ENCODE peak calls at places on chromosomes 12 and 14, in five cellular contexts. Z is psoas muscle, A is kidney, O is A549, X is substantia nigra. T is an unnamed sample.

GRCh38 chr14:92627707-92628215 is 114.2 kb downstream of the RIN3 start:
- DNase-seq in O (no peak), X (no peak), A (no peak), Z (no peak), T (no peak)

GRCh38 chr12:23830210-23830609 is 119.3 kb downstream of the SOX5 start:
- DNase-seq in A (no peak), O (no peak), Z (no peak), X (no peak), T (no peak)

GRCh38 chr14:35215110-35215872 is 76.9 kb upstream of the PSMA6 start:
- DNase-seq in O (peak; percentile 69), A (no peak), Z (no peak), X (no peak), T (no peak)

GRCh38 chr14:64217318-64217717 is 76.9 kb downstream of the ESR2 start:
- DNase-seq in A (no peak), X (no peak), Z (no peak), O (no peak), T (no peak)

GRCh38 chr12:130870442-130871285 is 1.2 kb upstream of the RAN start:
- DNase-seq in O (peak; percentile 98), X (peak; percentile 70), A (peak; percentile 86), Z (peak; percentile 75), T (peak; percentile 60)

GRCh38 chr12:115199831-115200230 is 515.9 kb upstream of the TBX3 start:
- DNase-seq in X (no peak), Z (no peak), O (no peak), A (no peak), T (no peak)

GRCh38 chr12:15364221-15365170 is 42.2 kb downstream of the PTPRO start:
- DNase-seq in Z (no peak), O (no peak), A (no peak), X (no peak), T (no peak)

GRCh38 chr14:32818576-32818975 is 120.1 kb upstream of the NPAS3 start:
- DNase-seq in X (no peak), Z (no peak), O (no peak), A (no peak), T (no peak)

GRCh38 chr12:113103756-113104450 is 31.7 kb downstream of the RASAL1 start:
- DNase-seq in X (no peak), A (peak; percentile 76), O (peak; percentile 36), Z (no peak), T (no peak)

DNA sequence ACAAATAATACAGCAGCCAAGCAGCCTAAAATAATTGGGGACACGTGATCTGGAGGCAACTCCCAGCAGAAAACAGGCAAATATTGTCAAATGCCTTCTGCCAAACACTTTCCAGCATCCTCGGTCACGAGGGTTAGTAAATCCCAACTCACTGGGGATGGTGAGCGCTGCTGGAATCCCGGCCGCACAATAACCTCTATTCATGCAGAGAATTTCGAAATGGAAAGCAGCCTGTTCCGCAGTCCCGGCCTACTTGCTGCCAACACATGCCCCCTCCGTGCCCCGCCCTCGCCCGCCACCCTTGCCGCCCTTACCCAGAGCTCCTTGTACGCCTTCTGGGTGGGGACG is 62.2 kb downstream of the RFX4 start:
- DNase-seq in Z (peak; percentile 21), O (no peak), A (no peak), X (peak; percentile 92), T (peak; percentile 81)
- H3K27ac ChIP-seq in Z (no peak overlapping the region), O (no peak overlapping the region), A (no peak overlapping the region), X (peak overlapping the region; percentile 87), T (no peak overlapping the region)

GRCh38 chr12:79596719-79597350 is 93.9 kb downstream of the PAWR start:
- DNase-seq in A (no peak), Z (no peak), X (no peak), O (no peak), T (no peak)

GRCh38 chr12:79597910-79598309 is 92.9 kb downstream of the PAWR start:
- DNase-seq in O (no peak), X (no peak), Z (no peak), A (no peak), T (no peak)

DNA sequence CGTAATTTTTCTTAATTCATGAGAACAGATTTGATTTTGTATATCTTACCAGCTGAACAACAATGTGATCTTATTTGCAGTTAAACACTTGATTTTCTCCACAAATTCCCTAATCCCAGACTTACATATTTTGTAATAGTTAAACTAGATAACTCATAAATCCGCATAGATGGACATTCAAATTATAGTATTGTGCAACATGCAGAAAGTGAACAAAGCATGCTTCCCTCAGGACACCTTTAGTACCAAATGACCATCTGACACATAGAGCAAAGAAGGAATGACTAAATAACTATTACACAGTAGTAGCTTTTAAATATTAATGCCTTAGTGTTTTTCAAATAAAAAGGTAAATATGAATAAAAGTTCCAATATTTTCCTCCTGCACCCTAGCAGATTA is 88.9 kb downstream of the PAWR start:
- DNase-seq in Z (no peak), O (no peak), X (no peak), A (no peak), T (no peak)
- H3K27ac ChIP-seq in Z (no peak overlapping the region), O (no peak overlapping the region), X (no peak overlapping the region), A (no peak overlapping the region), T (no peak overlapping the region)

DNA sequence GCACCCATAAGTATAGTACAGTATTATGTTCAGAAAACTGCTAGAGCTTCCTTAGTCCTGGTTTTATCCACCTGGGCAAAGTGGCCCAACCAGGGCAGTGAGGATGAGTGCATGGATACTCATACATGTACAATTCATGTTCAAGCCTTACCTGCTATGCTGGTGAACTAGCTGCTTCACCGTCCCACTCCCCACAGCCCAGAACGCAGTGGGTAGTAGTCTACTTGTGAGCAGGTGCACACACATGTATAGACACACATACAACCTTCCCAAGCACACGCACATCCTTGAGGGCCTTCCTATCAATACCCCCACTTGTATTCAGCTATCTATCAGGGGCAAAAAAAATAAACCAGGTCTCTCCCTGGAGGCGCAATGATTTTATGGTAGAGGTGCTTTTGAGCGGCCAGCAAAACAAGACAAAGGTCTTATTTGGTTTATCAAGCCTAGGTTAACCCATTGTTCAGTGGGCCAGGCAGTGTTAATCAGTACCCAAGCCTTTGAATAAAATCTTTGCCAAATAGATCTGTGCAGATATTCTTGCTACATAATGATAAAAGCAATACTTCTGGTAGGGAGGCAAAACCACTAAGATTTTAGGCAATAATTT is 69.8 kb downstream of the ZFP36L1 start:
- DNase-seq in X (no peak), O (no peak), Z (no peak), A (no peak), T (no peak)
- H3K27ac ChIP-seq in X (no peak overlapping the region), O (no peak overlapping the region), Z (no peak overlapping the region), A (no peak overlapping the region), T (no peak overlapping the region)

GRCh38 chr14:68239988-68240387 is 420.4 kb downstream of the RAD51B start:
- DNase-seq in Z (no peak), X (no peak), O (no peak), A (no peak), T (no peak)

GRCh38 chr14:68238956-68239355 is 419.4 kb downstream of the RAD51B start:
- DNase-seq in O (no peak), X (no peak), Z (no peak), A (no peak), T (no peak)

GRCh38 chr14:68243441-68244010 is 423.9 kb downstream of the RAD51B start:
- DNase-seq in A (no peak), Z (no peak), X (no peak), O (no peak), T (no peak)

GRCh38 chr14:68241862-68242490 is 422.4 kb downstream of the RAD51B start:
- DNase-seq in A (no peak), O (no peak), X (no peak), Z (no peak), T (no peak)

GRCh38 chr14:68240388-68240787 is 420.8 kb downstream of the RAD51B start:
- DNase-seq in Z (no peak), A (no peak), O (no peak), X (no peak), T (no peak)
- H3K27ac ChIP-seq in Z (peak overlapping the region; percentile 89), A (no peak overlapping the region), O (peak overlapping the region; percentile 46), X (no peak overlapping the region), T (peak overlapping the region; percentile 24)

DNA sequence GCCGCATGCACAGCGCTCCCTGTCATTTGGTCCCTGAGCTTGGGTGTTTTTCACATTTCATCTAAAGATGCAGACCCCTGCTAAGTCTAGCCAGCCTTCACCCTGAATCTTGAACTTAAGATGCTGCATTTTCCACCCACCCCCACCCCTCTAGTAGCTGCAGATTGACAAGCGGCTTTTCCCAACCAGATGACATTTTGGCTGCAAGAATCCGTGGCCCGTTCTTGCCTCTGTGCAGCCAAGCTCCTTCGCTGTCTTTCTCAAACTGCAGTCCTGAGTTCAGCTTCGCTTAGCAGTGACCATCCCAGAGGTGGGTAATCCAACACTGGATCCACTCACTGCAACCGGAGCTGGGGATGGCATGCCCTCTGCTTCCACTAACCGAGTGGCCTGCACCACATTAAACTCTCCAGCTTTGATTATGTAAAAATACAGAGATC is 757 bp upstream of the NFYB start:
- DNase-seq in O (peak; percentile 21), Z (peak; percentile 17), A (no peak), X (peak; percentile 30), T (no peak)
- H3K27ac ChIP-seq in O (peak overlapping the region; percentile 90), Z (peak overlapping the region; percentile 94), A (peak overlapping the region; percentile 27), X (peak overlapping the region; percentile 82), T (peak overlapping the region; percentile 46)

DNA sequence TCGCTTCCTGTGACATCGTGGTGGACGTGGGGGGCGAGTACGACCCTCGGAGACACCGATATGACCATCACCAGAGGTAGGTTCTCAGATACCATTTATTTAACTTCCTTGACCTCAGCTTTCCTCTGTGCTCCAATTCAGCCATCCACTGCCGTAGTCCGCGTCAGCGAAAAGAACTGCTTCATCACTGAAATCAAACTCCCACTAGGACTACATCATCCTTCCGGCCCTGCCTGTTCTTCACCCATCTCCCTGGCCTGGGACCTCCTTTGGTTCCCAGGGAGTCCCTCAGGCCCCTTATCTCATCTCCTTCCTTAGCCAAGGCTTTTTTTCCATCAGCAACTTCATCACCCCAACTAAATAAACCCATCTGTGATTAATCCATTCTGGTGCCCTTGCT is 692 bp downstream of the MYG1 start:
- DNase-seq in A (no peak), Z (no peak), O (peak; percentile 35), X (no peak), T (no peak)
- H3K27ac ChIP-seq in A (peak overlapping the region; percentile 70), Z (peak overlapping the region; percentile 77), O (peak overlapping the region; percentile 85), X (peak overlapping the region; percentile 46), T (peak overlapping the region; percentile 70)

DNA sequence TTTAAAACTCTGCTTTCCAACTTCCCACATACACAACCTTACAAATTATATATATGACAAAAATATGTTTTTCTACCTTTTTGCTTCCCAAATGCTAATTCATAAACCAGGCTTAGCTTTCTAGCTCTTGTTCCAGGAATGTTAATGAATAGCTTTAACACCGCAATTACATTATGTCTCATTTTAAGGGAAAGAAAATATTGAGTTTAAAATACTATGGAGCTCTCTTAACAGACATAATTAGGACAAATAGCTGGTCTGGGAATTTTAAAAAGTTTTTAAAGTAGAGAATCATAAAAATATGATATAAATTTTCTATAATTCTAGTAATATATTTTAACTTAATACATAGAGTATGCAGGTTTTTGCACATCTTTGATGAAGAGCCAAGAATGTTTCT is 90.7 kb upstream of the SLCO1C1 start:
- DNase-seq in X (no peak), Z (no peak), O (no peak), A (no peak), T (no peak)
- H3K27ac ChIP-seq in X (no peak overlapping the region), Z (no peak overlapping the region), O (peak overlapping the region; percentile 76), A (no peak overlapping the region), T (no peak overlapping the region)

GRCh38 chr14:72907886-72908285 is 14.0 kb upstream of the DPF3 start:
- DNase-seq in X (no peak), A (no peak), O (no peak), Z (no peak), T (no peak)
- H3K27ac ChIP-seq in X (no peak overlapping the region), A (no peak overlapping the region), O (no peak overlapping the region), Z (no peak overlapping the region), T (no peak overlapping the region)

T was measured in left lung.